ENCODE peak calls at places on chromosome 1, in four cellular contexts. Q, R, S and A are unnamed samples.

GRCh38 chr1:222546548-222547259 is 1.2 kb downstream of the HHIPL2 start:
- DNase-seq in S (peak; percentile 29), Q (no peak), R (no peak), A (peak; percentile 73)

GRCh38 chr1:212490276-212490675 is 57.6 kb downstream of the NENF start:
- DNase-seq in Q (no peak), S (no peak), R (no peak), A (no peak)

GRCh38 chr1:119448112-119448511 is 33.2 kb downstream of the HSD3B2 start:
- DNase-seq in Q (no peak), S (no peak), R (peak; percentile 60), A (no peak)

GRCh38 chr1:151839457-151840409 is at the start of gene C2CD4D:
- DNase-seq in S (peak; percentile 68), R (peak; percentile 82), Q (no peak), A (no peak)

GRCh38 chr1:13764533-13764932 is 64.5 kb downstream of the PRDM2 start:
- DNase-seq in Q (no peak), R (peak; percentile 61), S (no peak), A (no peak)

GRCh38 chr1:204041232-204041767 is 31.6 kb upstream of the SOX13 start:
- DNase-seq in Q (no peak), S (no peak), R (no peak), A (no peak)

GRCh38 chr1:117970251-117970650 is 40.7 kb downstream of the WDR3 start:
- DNase-seq in R (no peak), S (no peak), Q (no peak), A (no peak)

GRCh38 chr1:155623357-155623756 is 13.3 kb downstream of the MSTO1 start:
- DNase-seq in Q (no peak), R (no peak), S (no peak), A (no peak)

GRCh38 chr1:176800978-176801552 is 338.1 kb downstream of the PAPPA2 start:
- DNase-seq in S (no peak), R (no peak), Q (no peak), A (no peak)

GRCh38 chr1:179127163-179127895 is 45.5 kb downstream of the TOR3A start:
- DNase-seq in R (no peak), Q (no peak), S (no peak), A (no peak)

GRCh38 chr1:205783904-205784303 is 8.6 kb upstream of the RAB29 start:
- DNase-seq in S (no peak), Q (no peak), R (no peak), A (no peak)

GRCh38 chr1:15413563-15414449 is 4.1 kb downstream of the EFHD2 start:
- DNase-seq in R (no peak), S (no peak), Q (no peak), A (no peak)
- TF ChIP-seq CTCF in R (no peak), S (no peak), Q (no peak), A (no peak)

DNA sequence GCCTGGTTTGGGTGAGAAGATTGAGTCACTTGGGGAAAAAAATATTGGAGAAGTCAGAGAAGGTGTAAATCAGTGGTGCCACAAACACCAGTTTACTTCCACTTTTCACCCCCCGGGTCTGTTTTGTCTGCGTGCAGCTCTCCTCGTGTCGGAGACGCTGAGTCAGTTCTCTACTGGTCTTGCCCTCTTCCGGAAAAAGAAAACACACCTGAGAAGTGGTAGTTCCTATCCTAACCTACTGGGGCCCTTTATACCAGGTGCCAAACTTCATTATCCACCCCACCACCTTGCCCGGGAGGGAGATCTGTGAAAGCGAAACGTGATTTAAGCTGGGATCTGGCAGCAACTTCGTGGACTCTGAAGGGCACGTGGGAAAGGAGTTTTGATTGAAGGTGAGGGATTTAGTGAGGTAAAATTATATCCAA is 855 bp upstream of the IVNS1ABP start:
- DNase-seq in S (no peak), R (no peak), Q (peak; percentile 72), A (peak; percentile 42)
- TF ChIP-seq NR3C1 in S (no peak), R (no peak), Q (no peak), A (no peak)

DNA sequence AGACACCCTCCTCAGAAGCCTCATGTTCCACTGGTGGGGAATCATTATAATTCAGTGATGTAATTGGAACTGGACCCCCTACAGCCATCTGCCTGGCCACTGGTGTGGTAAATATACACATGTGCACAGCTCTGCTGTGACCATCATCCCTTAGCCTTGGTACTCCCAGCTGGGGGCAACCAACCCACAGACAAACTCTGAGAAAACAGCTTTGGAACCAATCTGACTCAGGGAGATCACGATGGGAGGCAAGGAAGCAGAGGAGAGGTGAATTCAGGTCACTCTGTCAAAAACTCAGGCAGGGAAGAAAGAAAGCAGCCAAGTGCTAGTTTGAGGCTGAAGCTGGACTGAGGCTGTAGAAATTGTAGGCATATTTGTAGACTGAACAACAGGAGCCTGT is 197.8 kb upstream of the GALNT2 start:
- DNase-seq in Q (no peak), S (no peak), R (no peak), A (no peak)
- TF ChIP-seq CTCF in Q (no peak), S (no peak), R (no peak), A (no peak)

GRCh38 chr1:245168090-245168489 is 13.3 kb downstream of the KIF26B start:
- DNase-seq in R (no peak), S (no peak), Q (peak; percentile 17), A (no peak)
- TF ChIP-seq NR3C1 in R (no peak), S (no peak), Q (no peak), A (no peak)

DNA sequence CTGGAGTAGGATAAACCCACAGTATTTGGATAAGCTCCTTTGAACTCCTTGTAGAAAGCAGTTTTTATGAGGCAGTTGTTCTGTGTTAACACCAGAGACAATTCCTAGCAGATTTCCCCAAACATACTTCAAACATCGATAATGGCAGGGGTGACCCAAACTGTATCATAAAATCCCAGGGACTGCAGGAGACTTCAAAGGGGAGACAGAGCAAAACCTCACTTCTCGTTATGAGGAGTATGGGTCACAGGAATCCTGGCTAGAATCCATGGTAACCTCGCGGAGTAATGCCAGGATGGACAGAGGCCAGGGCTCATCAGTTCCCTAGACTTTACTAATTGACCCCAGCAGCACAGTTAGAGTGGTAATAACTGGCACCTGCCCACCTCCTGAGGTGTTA is 148.0 kb downstream of the DHRS3 start:
- DNase-seq in S (no peak), Q (no peak), R (no peak), A (no peak)
- TF ChIP-seq CTCF in S (no peak), Q (no peak), R (no peak), A (no peak)

GRCh38 chr1:23168462-23169218 is at the start of gene LUZP1:
- DNase-seq in S (peak; percentile 62), Q (peak; percentile 88), R (peak; percentile 88), A (peak; percentile 84)

GRCh38 chr1:23166854-23167253 is 1.8 kb downstream of the LUZP1 start:
- DNase-seq in Q (no peak), R (no peak), S (no peak), A (no peak)

GRCh38 chr1:23167353-23168078 is 1.1 kb downstream of the LUZP1 start:
- DNase-seq in S (peak; percentile 50), R (peak; percentile 72), Q (peak; percentile 68), A (no peak)

GRCh38 chr1:23169219-23169575 is 541 bp upstream of the LUZP1 start:
- DNase-seq in R (no peak), S (no peak), Q (no peak), A (no peak)

DNA sequence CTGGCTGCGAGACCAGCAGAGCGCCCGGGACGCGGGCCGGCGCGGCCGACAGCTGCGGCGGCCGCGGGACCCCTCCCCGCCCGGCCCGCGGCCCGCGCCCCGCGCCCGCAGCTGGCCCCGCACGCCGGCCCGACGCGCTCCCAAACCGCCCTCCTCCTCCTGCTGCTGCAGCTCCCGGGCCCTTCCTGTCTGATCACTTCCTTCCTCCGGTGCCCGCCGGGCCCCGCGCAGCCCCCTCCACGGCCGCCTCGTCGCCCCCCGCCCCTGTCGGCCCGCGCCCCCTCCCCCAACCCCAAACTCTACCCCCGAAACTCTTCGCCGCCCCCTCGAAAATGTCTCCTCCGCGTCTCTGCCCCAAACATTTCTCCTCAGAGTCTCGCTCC is 586 bp downstream of the LUZP1 start:
- DNase-seq in R (no peak), S (no peak), Q (peak; percentile 42), A (no peak)
- TF ChIP-seq NR3C1 in R (no peak), S (no peak), Q (no peak), A (no peak)

DNA sequence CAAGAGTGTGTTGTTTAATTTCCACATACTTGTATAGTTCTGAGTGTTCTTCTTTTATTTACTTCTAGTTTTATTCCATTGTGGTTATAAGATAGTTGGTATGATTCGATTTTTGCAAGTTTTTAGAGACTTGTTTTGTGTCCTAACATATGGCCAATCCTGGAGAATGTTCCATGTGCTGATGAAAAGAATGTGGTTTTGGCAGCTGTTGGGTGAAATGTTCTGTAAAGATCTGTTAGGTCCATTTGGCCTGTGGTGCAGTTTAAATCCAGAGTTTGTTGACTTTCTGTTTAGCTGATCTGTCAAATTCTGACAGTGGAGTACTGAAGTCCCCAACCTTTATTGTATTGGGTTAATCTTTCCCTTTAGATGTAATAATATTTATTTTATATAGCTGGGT is 19.5 kb upstream of the TIPRL start:
- DNase-seq in R (no peak), S (no peak), Q (no peak), A (no peak)
- TF ChIP-seq CTCF in R (no peak), S (no peak), Q (no peak), A (no peak)

DNA sequence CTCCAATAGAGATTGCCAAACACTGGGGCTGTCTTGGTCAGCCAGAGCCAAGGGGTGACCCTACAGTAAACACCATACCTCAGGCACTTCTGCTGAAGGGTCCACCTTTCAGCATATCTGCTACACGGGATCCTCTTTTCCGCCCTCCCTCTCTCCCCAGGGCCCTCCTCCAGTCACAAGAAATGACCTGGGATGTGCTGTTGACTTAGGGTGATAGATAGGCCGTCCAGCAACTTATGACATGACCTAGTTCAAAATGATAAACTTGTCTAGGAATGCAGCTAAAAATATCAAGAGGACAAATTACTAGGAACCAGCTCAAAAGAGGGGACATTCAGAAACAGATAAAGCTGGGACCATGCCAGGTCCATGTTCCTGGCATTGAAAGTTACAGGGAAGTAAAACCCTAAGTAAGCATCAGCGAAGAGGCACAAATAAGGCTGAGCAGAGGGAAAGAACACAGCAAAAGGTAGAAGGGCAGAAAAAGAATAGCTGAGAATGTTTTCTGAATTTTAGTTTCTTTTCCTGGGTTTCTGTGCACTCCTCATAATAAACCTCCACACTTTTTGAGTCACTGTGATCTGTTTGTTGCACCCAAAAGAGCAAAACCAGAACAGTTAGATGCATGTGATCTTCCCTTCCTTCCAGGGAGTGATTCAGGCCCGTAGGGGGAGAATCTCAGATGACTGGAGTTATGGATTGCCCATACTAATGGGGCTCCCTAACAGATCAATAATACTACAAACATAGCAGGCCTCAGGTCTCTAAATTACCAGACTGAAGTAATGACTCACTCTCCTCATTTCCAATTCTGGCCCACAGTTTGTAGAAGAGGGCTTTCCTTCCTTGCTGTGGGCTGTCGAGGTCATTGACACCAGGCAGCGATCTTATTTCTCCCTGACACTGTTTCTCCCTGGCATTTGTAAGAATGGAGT is 48.9 kb upstream of the F3 start:
- DNase-seq in R (no peak), Q (no peak), S (no peak), A (no peak)
- TF ChIP-seq NR3C1 in R (no peak), Q (no peak), S (no peak), A (no peak)

DNA sequence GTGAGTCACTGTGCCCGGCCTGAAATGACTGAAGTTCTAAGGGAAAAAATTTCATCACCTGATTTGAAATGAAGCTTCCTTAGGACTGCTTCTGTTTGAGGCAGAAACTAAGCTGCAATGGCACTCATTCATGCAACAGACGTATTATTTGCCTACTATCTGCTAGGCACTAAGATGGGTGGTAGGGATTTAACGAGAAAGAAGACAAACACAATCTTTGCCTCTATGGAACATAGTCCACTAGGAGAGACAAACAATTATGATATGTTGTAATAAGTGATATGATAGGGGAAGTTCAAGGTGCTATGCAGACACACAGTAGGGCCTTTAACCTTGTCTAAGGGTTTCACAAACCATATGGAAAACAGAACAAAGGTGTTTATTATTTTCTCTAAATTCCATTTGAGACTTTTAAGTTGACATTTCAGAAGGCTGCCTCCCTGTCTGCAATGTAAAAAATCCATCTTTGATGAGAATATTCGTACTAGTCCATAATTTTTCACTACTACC is 11.3 kb downstream of the LIX1L start:
- DNase-seq in R (no peak), Q (no peak), S (no peak), A (no peak)
- TF ChIP-seq CTCF in R (no peak), Q (no peak), S (no peak), A (no peak)